ENCODE peak calls at places on chromosomes 7 and 10, in four cellular contexts. H is heart left ventricle, B is IMR-90, S is GM12878. M is an unnamed sample.

GRCh38 chr10:110458583-110458920 is 39.2 kb upstream of the DUSP5 start:
- DNase-seq in H (no peak), B (no peak), S (no peak), M (no peak)

GRCh38 chr7:134552105-134552504 is 3.2 kb downstream of the AKR1B15 start:
- DNase-seq in B (peak; percentile 20), S (no peak), H (no peak), M (no peak)

GRCh38 chr7:30504347-30505173 is at the start of gene GGCT:
- DNase-seq in H (peak; percentile 98), S (peak; percentile 95), B (peak; percentile 98), M (peak; percentile 100)

GRCh38 chr10:121949473-121949872 is 21.6 kb upstream of the ATE1 start:
- DNase-seq in B (no peak), S (no peak), H (no peak), M (no peak)

GRCh38 chr10:19412531-19412930 is 363.9 kb downstream of the MALRD1 start:
- DNase-seq in H (no peak), S (no peak), B (peak; percentile 45), M (no peak)

GRCh38 chr10:124152781-124153600 is 59.6 kb upstream of the CHST15 start:
- DNase-seq in B (peak; percentile 63), S (peak; percentile 65), H (peak; percentile 75), M (peak; percentile 75)

GRCh38 chr10:13146383-13146782 is 15.0 kb upstream of the MCM10 start:
- DNase-seq in H (no peak), S (no peak), B (no peak), M (no peak)

GRCh38 chr7:77339726-77340125 is 76.4 kb downstream of the GSAP start:
- DNase-seq in B (no peak), S (no peak), H (no peak), M (no peak)

GRCh38 chr10:122786269-122786668 is 59.4 kb downstream of the CUZD1 start:
- DNase-seq in H (no peak), B (peak; percentile 33), S (no peak), M (no peak)

GRCh38 chr7:133854739-133855138 is 272.4 kb upstream of the LRGUK start:
- DNase-seq in S (no peak), H (no peak), B (peak; percentile 76), M (no peak)

GRCh38 chr10:124079864-124080263 is 13.5 kb downstream of the CHST15 start:
- DNase-seq in S (no peak), H (no peak), B (no peak), M (no peak)

DNA sequence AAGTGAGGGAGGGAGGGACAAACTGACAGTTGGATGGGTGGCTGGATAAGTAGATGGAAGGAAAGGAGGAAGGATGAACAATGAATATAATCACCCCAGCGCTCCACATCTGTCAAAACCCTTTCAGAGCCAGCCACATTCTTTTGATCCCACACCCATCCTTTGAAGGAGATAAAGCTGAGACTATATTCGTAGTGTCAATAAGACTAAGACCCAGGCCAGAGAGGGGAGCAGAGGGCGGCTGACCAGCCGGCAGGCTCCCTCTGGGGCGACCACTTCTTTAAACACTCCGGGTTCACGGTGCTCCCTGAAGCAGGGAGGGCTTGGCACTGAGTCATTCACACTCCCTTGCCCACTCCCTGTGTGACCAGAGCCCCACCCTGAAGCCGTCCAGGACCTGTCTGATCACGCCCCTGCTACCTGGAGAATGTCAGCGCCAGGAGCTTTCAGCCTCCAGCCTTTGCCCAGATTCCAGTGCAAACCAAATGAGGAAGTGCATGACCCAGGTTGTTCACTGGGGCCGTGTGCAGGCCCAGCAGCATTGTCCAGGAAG is 34.3 kb downstream of the UNC5B start:
- DNase-seq in B (no peak), S (no peak), H (peak; percentile 45), M (peak; percentile 60)
- TF ChIP-seq POLR2A in B (no peak), S (no peak), H (no peak), M (no peak)

DNA sequence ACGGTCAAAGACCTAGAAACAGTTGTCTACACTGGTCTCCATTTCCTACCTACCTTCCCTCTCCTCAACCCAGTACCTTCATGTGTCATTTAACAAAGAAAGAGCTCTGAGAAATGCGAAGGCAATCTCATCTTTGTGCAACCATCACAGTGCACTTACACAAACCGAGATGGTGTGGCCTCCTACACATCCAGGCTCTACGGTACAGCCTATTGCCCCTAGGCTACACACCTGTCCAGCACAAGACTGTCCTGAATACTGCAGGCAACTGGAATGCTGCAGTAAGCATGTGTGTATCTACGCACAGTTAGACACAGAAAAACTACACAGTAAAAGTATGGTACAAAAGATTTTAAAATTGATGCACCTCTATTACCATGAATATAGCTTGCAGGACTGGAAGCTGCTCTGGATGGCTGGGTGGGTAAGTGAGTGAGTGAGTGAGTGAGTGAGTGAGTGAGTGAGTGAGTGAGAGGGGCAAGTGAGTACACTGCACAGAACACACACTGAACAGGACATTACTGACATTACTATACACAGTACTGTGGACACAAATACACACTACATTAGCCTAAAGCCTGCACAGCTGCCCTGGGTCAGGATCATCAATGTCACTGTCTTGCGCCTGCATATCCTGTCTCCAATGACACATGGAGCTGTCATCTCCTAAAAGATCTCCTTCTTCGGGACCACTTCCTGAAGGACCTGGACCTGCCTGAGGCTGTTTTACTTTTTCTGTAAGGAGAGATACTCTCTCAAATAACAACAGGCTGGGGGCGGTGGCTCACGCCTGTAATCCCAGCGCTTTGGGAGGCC is 18.5 kb downstream of the ITGB1 start:
- DNase-seq in H (no peak), B (no peak), S (no peak), M (no peak)
- H3K4me3 ChIP-seq in H (no peak overlapping the region), B (no peak overlapping the region), S (no peak overlapping the region), M (no peak overlapping the region)

GRCh38 chr7:100832281-100832633 is 4.9 kb upstream of the EPHB4 start:
- DNase-seq in H (no peak), S (no peak), B (no peak), M (no peak)

GRCh38 chr7:100836812-100837098 is 9.4 kb upstream of the EPHB4 start:
- DNase-seq in B (no peak), H (no peak), S (no peak), M (no peak)

GRCh38 chr7:100839361-100839760 is 12.0 kb upstream of the EPHB4 start:
- DNase-seq in H (peak; percentile 29), B (no peak), S (no peak), M (no peak)

GRCh38 chr7:100837099-100837836 is 9.9 kb upstream of the EPHB4 start:
- DNase-seq in H (peak; percentile 96), B (peak; percentile 90), S (peak; percentile 31), M (peak; percentile 96)

DNA sequence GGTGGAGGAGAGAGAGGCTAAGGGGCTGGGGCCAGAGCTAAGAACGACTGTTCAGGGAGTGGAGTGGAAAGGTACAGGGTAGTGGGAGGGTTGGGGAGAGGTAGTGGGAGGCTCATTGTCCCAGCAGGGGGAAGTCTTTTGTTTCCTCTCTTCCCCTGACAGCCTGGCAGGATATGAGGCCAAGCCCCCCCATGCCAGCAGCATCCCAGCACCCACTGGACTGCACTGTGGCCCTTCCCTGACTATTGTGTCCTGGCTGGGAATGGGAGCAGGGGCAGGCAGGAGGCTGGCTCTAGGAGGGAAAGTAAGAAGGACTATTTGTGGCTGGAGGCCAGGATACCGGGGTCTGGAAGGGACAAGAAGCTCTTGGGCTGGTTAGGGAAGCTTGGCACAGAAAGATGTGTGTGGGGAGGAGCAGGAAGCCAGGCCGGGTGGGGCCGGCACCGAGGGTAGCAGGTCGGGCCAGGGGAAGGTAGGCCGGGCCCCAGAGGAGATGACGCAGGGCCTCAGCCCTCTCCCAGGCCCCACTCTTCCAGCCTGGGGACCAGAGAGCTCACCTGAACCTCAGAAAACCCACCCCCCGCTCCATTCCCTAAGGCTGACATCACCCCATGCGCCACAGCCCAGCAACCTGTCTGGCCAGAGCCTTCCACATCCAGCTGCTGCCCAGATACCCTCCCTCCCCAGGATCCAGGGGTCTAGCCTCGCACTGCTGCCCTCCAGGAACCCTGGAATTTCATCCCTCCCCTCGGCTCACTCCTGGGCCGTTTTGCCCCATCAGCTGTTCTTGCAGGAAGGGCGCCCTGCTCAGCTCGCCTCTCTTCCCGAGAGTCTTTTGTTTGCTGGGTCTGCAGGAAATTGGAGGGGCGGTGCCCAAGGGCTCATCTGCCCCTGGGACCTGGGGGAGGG is 8.8 kb upstream of the EPHB4 start:
- DNase-seq in B (no peak), H (peak; percentile 77), S (no peak), M (no peak)
- TF ChIP-seq POLR2A in B (no peak), H (no peak), S (no peak), M (no peak)

GRCh38 chr7:12674861-12675260 is 12.6 kb upstream of the ARL4A start:
- DNase-seq in B (peak; percentile 61), S (no peak), H (no peak), M (no peak)
- H3K4me3 ChIP-seq in B (no peak overlapping the region), S (no peak overlapping the region), H (no peak overlapping the region), M (no peak overlapping the region)

GRCh38 chr10:73997806-73998622 is at the start of gene VCL:
- DNase-seq in H (peak; percentile 99), S (peak; percentile 64), B (peak; percentile 97), M (peak; percentile 99)
- TF ChIP-seq POLR2A in H (peak; percentile 84), S (peak; percentile 92), B (peak; percentile 99), M (peak; percentile 100)

DNA sequence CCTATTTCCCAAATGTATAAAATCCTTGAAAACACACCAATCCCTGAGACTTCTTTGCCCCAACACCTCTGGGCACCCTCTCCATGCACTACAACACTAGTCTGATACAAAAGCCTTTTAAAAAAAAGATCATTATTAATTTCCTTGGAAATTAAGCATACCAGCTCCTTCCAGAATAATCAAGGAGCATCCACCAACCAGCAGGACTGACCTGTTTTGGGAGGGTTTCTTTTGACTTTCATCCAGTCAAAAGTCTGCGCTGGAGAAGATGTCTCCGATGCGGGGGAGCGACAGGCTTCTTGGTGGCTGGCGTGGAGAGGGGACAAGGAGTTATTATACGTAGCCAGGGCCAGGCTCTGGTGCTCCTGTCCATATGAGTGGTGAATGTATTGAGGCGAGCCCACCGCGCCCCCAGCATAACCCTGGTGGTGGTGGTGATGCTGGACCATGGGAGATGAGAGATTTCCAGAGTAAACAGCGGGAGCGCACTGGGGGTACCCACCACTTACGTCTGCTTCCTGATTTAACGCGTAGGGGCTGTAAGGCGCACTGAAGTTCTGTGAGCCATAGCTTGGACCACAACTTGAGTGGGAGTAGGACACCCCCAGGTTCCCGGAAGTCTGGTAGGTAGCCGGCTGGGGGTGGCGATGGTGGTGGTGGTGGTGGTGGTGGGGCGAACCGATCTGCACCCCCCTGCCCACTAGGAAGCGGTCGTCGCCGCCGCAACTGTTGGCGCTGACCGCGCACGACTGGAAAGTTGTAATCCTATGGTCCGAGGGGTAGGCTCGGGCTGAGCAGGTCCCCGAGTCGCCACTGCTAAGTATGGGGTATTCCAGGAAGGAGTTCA is 527 bp downstream of the HOXA1 start:
- DNase-seq in S (no peak), H (peak; percentile 61), B (peak; percentile 16), M (peak; percentile 70)
- H3K4me3 ChIP-seq in S (peak overlapping the region; percentile 92), H (peak overlapping the region; percentile 61), B (peak overlapping the region; percentile 92), M (peak overlapping the region; percentile 91)

M was measured in sigmoid colon.